ENCODE peak calls at places on chromosomes 1 and 21, in six cellular contexts. X, Y, F, H, I and W are unnamed samples.

GRCh38 chr1:94590203-94591137 is 48.9 kb upstream of the F3 start:
- DNase-seq in H (no peak), Y (peak), I (no peak), X (no peak), F (no peak), W (no peak)

GRCh38 chr1:207644852-207645631 is at the start of gene CR1L:
- DNase-seq in I (peak), F (peak), X (peak), Y (peak), H (peak), W (peak)

GRCh38 chr1:99777752-99778151 is 11.3 kb upstream of the FRRS1 start:
- DNase-seq in H (no peak), F (no peak), X (no peak), Y (no peak), I (no peak), W (no peak)

GRCh38 chr1:38735651-38736161 is 123.9 kb downstream of the RRAGC start:
- DNase-seq in X (no peak), H (no peak), I (no peak), Y (no peak), F (no peak), W (peak)

GRCh38 chr1:216812966-216813365 is 89.7 kb upstream of the ESRRG start:
- DNase-seq in I (no peak), F (peak), X (no peak), Y (no peak), H (no peak), W (no peak)

GRCh38 chr1:152968248-152968647 is 2.2 kb upstream of the SPRR4 start:
- DNase-seq in I (no peak), Y (no peak), X (no peak), F (no peak), H (no peak), W (no peak)

GRCh38 chr1:179774033-179774432 is 30.9 kb downstream of the FAM163A start:
- DNase-seq in I (no peak), F (no peak), H (no peak), X (peak), Y (no peak), W (no peak)

GRCh38 chr21:15616864-15617574 is 112.8 kb upstream of the USP25 start:
- DNase-seq in H (no peak), I (no peak), F (no peak), Y (no peak), X (no peak), W (no peak)

GRCh38 chr1:183776731-183777130 is 28.2 kb upstream of the RGL1 start:
- DNase-seq in F (no peak), I (no peak), H (no peak), Y (no peak), X (no peak), W (no peak)

GRCh38 chr1:228401782-228402637 is 4.6 kb downstream of the TRIM11 start:
- DNase-seq in X (no peak), F (no peak), I (no peak), Y (no peak), H (no peak), W (no peak)

GRCh38 chr1:180358649-180359048 is 128.6 kb downstream of the LHX4 start:
- DNase-seq in Y (peak), X (no peak), F (no peak), H (no peak), I (no peak), W (no peak)

GRCh38 chr21:37849703-37850102 is 66.6 kb downstream of the KCNJ6 start:
- DNase-seq in I (no peak), Y (no peak), H (no peak), X (no peak), F (peak), W (peak)

GRCh38 chr1:23718482-23718881 is 24.8 kb upstream of the ELOA start:
- DNase-seq in X (no peak), F (peak), Y (no peak), I (no peak), H (no peak), W (peak)

GRCh38 chr21:44557491-44558328 is 885 bp downstream of the KRTAP10-3 start:
- DNase-seq in I (no peak), Y (no peak), X (no peak), H (peak), F (no peak), W (no peak)

GRCh38 chr1:215623162-215623561 is 56.1 kb downstream of the KCTD3 start:
- DNase-seq in Y (no peak), I (no peak), H (no peak), X (no peak), F (no peak), W (no peak)

GRCh38 chr1:27436204-27437159 is 44.1 kb downstream of the GPR3 start:
- DNase-seq in Y (no peak), F (peak), X (no peak), H (peak), I (no peak), W (peak)

GRCh38 chr1:230350208-230350921 is 75.8 kb downstream of the PGBD5 start:
- DNase-seq in X (no peak), F (no peak), I (no peak), H (no peak), Y (no peak), W (peak)

GRCh38 chr1:203120325-203121138 is 7.0 kb upstream of the ADORA1 start:
- DNase-seq in F (no peak), X (no peak), I (no peak), H (peak), Y (no peak), W (no peak)

GRCh38 chr1:208207388-208208131 is 36.6 kb downstream of the PLXNA2 start:
- DNase-seq in F (no peak), Y (peak), X (no peak), H (no peak), I (no peak), W (peak)

GRCh38 chr1:234926574-234927311 is 201.9 kb downstream of the TOMM20 start:
- DNase-seq in Y (no peak), X (no peak), I (no peak), H (peak), F (no peak), W (no peak)

GRCh38 chr1:157193702-157194391 is 55.7 kb upstream of the ETV3 start:
- DNase-seq in I (peak), F (peak), H (peak), X (peak), Y (peak), W (peak)

GRCh38 chr1:94562502-94563260 is 21.1 kb upstream of the F3 start:
- DNase-seq in I (no peak), X (no peak), F (no peak), Y (no peak), H (no peak), W (no peak)

GRCh38 chr1:53398585-53399365 is 60.4 kb upstream of the DMRTB1 start:
- DNase-seq in Y (no peak), F (no peak), I (no peak), H (no peak), X (peak), W (no peak)

GRCh38 chr1:208731976-208732821 is 488.0 kb upstream of the PLXNA2 start:
- DNase-seq in F (peak), I (no peak), H (no peak), X (no peak), Y (no peak), W (no peak)

GRCh38 chr1:26702680-26703038 is 6.8 kb downstream of the ARID1A start:
- DNase-seq in Y (no peak), H (peak), F (no peak), X (no peak), I (no peak), W (no peak)

GRCh38 chr1:109901508-109902145 is 9.0 kb upstream of the CSF1 start:
- DNase-seq in X (no peak), Y (no peak), H (peak), F (no peak), I (no peak), W (peak)